ENCODE peak calls at places on chromosome 22, in four cellular contexts. One of them, this sample, is unnamed.
A peak's percentile ranks its signal among the peaks of the same experiment; 100 is the strongest.

GRCh38 chr22:45302047-45302446 is 7.7 kb upstream of the FAM118A start:
- DNase-seq in H1: no peak
- DNase-seq in HepG2: peak; percentile 81
- DNase-seq in GM12878: no peak
- DNase-seq in this sample: no peak

GRCh38 chr22:33535937-33536875 is 384.1 kb downstream of the LARGE1 start:
- DNase-seq in H1: no peak
- DNase-seq in HepG2: no peak
- DNase-seq in GM12878: no peak
- DNase-seq in this sample: no peak

GRCh38 chr22:31400023-31400397 is 606 bp downstream of the DRG1 start:
- DNase-seq in H1: no peak
- DNase-seq in HepG2: no peak
- DNase-seq in GM12878: no peak
- DNase-seq in this sample: no peak

GRCh38 chr22:42932857-42933782 is 76.0 kb upstream of the ARFGAP3 start:
- DNase-seq in H1: no peak
- DNase-seq in HepG2: no peak
- DNase-seq in GM12878: peak; percentile 71
- DNase-seq in this sample: no peak

GRCh38 chr22:20424937-20425587 is 12.6 kb downstream of the SCARF2 start:
- DNase-seq in H1: no peak
- DNase-seq in HepG2: no peak
- DNase-seq in GM12878: no peak
- DNase-seq in this sample: no peak

GRCh38 chr22:43562843-43563242 is 151.0 kb downstream of the MPPED1 start:
- DNase-seq in H1: no peak
- DNase-seq in HepG2: no peak
- DNase-seq in GM12878: no peak
- DNase-seq in this sample: no peak

GRCh38 chr22:19448739-19449421 is 1.4 kb upstream of the C22orf39 start:
- DNase-seq in H1: no peak
- DNase-seq in HepG2: no peak
- DNase-seq in GM12878: no peak
- DNase-seq in this sample: no peak

GRCh38 chr22:45428391-45429385 is 15.2 kb downstream of the RIBC2 start:
- DNase-seq in H1: no peak
- DNase-seq in HepG2: no peak
- DNase-seq in GM12878: no peak
- DNase-seq in this sample: no peak

GRCh38 chr22:31496735-31497146 is 405 bp downstream of the SFI1 start:
- DNase-seq in H1: no peak
- DNase-seq in HepG2: no peak
- DNase-seq in GM12878: no peak
- DNase-seq in this sample: no peak

GRCh38 chr22:32546935-32547334 is 72.3 kb downstream of the FBXO7 start:
- DNase-seq in H1: no peak
- DNase-seq in HepG2: no peak
- DNase-seq in GM12878: no peak
- DNase-seq in this sample: no peak

GRCh38 chr22:33909906-33910305 is 10.4 kb downstream of the LARGE1 start:
- DNase-seq in H1: no peak
- DNase-seq in HepG2: no peak
- DNase-seq in GM12878: no peak
- DNase-seq in this sample: no peak

GRCh38 chr22:43127166-43127908 is 15.9 kb downstream of the MCAT start:
- DNase-seq in H1: no peak
- DNase-seq in HepG2: no peak
- DNase-seq in GM12878: no peak
- DNase-seq in this sample: no peak

GRCh38 chr22:31692186-31692886 is 30.3 kb upstream of the PISD start:
- DNase-seq in H1: no peak
- DNase-seq in HepG2: no peak
- DNase-seq in GM12878: no peak
- DNase-seq in this sample: no peak

GRCh38 chr22:44047891-44048301 is 23.8 kb downstream of the PARVB start:
- DNase-seq in H1: no peak
- DNase-seq in HepG2: no peak
- DNase-seq in GM12878: no peak
- DNase-seq in this sample: no peak

GRCh38 chr22:27171212-27171611 is 513.8 kb downstream of the MIAT start:
- DNase-seq in H1: no peak
- DNase-seq in HepG2: no peak
- DNase-seq in GM12878: no peak
- DNase-seq in this sample: no peak

GRCh38 chr22:41327124-41327523 is 25.8 kb downstream of the ZC3H7B start:
- DNase-seq in H1: no peak
- DNase-seq in HepG2: no peak
- DNase-seq in GM12878: no peak
- DNase-seq in this sample: no peak

GRCh38 chr22:45206233-45206632 is 34.5 kb downstream of the KIAA0930 start:
- DNase-seq in H1: no peak
- DNase-seq in HepG2: no peak
- DNase-seq in GM12878: no peak
- DNase-seq in this sample: no peak

DNA sequence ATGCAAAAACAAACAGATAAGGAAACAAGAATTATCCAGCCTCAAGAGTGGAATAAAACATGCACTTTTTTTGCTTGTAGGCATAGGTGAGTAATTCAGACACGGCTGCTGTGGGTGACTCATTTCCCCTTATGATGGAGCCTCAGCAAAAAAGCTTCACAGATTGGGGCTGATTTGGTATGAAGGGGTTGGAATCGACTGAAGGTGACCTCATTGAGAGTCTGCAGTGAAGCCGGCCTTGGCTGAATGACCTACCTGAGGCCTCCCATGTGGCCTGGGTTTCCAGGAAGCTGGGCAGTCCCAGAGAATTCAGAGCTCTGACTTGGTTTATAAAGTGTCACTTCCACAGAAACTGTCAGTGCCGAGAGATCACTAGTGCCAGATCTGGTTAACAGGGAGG is 34.2 kb upstream of the VPREB1 start:
- DNase-seq in H1: no peak
- DNase-seq in HepG2: no peak
- DNase-seq in GM12878: no peak
- DNase-seq in this sample: no peak
- TF ChIP-seq YY1 in H1: no peak
- TF ChIP-seq YY1 in HepG2: no peak
- TF ChIP-seq YY1 in GM12878: no peak
- TF ChIP-seq YY1 in this sample: no peak

GRCh38 chr22:35729309-35729698 is 11.6 kb downstream of the APOL5 start:
- DNase-seq in H1: no peak
- DNase-seq in HepG2: no peak
- DNase-seq in GM12878: no peak
- DNase-seq in this sample: no peak

GRCh38 chr22:35727436-35727835 is 9.8 kb downstream of the APOL5 start:
- DNase-seq in H1: no peak
- DNase-seq in HepG2: no peak
- DNase-seq in GM12878: no peak
- DNase-seq in this sample: no peak

GRCh38 chr22:35726398-35726797 is 8.7 kb downstream of the APOL5 start:
- DNase-seq in H1: no peak
- DNase-seq in HepG2: no peak
- DNase-seq in GM12878: no peak
- DNase-seq in this sample: no peak

GRCh38 chr22:35726933-35727332 is 9.3 kb downstream of the APOL5 start:
- DNase-seq in H1: no peak
- DNase-seq in HepG2: no peak
- DNase-seq in GM12878: no peak
- DNase-seq in this sample: no peak

GRCh38 chr22:35728639-35729308 is 11.1 kb downstream of the APOL5 start:
- DNase-seq in H1: no peak
- DNase-seq in HepG2: no peak
- DNase-seq in GM12878: no peak
- DNase-seq in this sample: no peak
- H3K4me1 ChIP-seq in H1: no peaks in the 10 kb centered on the region
- H3K4me1 ChIP-seq in HepG2: peaks cover 4% of the 10 kb centered on the region
- H3K4me1 ChIP-seq in GM12878: no peaks in the 10 kb centered on the region
- H3K4me1 ChIP-seq in this sample: no peaks in the 10 kb centered on the region

DNA sequence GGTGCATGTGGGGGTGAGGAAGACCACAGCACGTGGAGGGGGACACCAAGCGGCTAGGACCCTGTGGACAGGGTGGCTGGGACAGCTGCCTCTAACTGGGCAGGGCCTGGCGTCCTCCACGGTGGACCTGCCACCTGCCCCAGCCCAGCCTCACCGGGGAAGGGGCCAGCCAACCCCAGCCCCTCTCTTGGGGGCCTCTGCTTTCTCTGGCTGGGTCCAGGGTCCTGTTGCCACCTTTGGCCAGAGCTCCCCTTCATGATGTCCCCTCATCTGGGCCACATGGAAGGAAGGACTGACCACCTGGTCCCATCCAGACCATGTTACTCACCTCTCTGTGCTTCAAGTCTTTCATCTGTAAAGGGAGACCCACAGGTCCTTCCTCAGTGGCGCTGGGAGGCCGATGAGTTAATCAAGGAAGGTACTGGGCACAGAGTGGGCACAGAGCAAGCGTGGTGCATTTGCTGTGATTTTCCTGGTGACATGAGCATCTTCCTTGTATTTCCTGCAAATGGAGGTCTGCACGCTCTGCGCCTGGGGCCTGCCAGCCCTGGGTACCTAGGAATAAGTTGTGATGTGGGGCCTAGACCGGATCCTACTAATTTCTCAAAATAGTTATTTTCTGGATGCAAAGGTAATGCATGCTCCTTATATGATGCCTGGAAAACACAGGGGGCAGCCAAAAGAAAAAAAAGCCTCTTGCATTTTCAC is 538.4 kb downstream of the TBC1D22A start:
- DNase-seq in H1: no peak
- DNase-seq in HepG2: no peak
- DNase-seq in GM12878: no peak
- DNase-seq in this sample: no peak
- TF ChIP-seq SUZ12 in H1: no peak
- TF ChIP-seq SUZ12 in HepG2: no peak
- TF ChIP-seq SUZ12 in GM12878: no peak
- TF ChIP-seq SUZ12 in this sample: no peak

DNA sequence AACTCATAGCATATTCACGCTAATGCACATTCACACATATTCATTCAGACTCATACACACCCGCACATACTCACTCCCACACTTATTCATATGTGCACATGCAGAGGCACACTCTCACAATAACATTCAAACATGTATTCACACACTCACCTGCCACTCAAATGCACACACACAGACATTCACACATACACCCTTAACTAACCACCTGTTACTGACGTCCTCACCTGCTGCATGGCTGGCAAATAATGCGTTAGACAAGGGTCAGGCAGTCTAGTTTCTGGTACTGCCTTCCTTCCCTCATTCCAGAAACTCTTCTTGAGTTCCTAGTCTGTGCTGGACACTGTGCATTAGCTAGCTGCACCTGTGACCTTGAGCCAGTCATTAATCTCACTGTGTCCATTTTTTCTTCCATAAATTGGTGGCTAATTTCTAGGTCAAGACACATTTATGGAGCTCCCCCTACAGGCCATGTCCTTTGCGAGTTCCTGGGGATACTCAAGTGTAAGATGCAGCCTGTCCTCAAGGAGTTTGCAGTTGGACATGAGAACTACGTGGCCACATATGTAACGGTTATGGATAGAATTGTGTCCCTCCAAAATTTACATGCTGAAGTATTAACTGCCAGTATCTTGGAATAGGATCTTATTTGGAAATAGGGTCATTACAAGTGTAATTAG is 34.5 kb upstream of the SEZ6L start:
- DNase-seq in H1: peak; percentile 58
- DNase-seq in HepG2: peak; percentile 3
- DNase-seq in GM12878: no peak
- DNase-seq in this sample: no peak
- TF ChIP-seq YY1 in H1: no peak
- TF ChIP-seq YY1 in HepG2: no peak
- TF ChIP-seq YY1 in GM12878: no peak
- TF ChIP-seq YY1 in this sample: no peak

DNA sequence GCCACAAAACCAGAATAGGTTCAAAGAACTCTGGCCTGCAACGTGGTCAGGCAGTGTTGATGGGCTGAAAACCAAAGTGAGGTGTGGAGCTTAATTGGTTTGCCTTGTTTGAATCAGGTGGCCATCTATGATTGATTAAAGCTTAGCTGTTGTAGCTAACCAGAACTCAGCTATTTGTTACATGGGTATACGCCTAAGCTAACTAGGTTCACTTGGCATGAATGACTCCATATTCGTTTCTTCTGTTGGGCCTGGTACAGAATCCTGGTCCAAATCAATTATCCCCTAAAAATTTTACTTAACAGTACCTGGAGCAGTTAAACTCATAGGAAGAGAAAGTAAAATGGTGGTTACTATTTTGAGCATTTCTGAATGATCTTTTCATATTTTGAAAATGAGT is 7.7 kb upstream of the BAIAP2L2 start:
- DNase-seq in H1: no peak
- DNase-seq in HepG2: no peak
- DNase-seq in GM12878: no peak
- DNase-seq in this sample: no peak
- H3K4me1 ChIP-seq in H1: no peaks in the 10 kb centered on the region
- H3K4me1 ChIP-seq in HepG2: peaks cover 7% of the 10 kb centered on the region
- H3K4me1 ChIP-seq in GM12878: no peaks in the 10 kb centered on the region
- H3K4me1 ChIP-seq in this sample: peaks cover 3% of the 10 kb centered on the region

GRCh38 chr22:50731811-50732624 is 6.0 kb upstream of the ACR start:
- DNase-seq in H1: peak; percentile 62
- DNase-seq in HepG2: peak; percentile 28
- DNase-seq in GM12878: no peak
- DNase-seq in this sample: no peak
- TF ChIP-seq SUZ12 in H1: peak; percentile 41
- TF ChIP-seq SUZ12 in HepG2: no peak
- TF ChIP-seq SUZ12 in GM12878: no peak
- TF ChIP-seq SUZ12 in this sample: no peak

GRCh38 chr22:28181332-28181731 is 262.3 kb upstream of the PITPNB start:
- DNase-seq in H1: no peak
- DNase-seq in HepG2: no peak
- DNase-seq in GM12878: no peak
- DNase-seq in this sample: no peak
- TF ChIP-seq YY1 in H1: no peak
- TF ChIP-seq YY1 in HepG2: no peak
- TF ChIP-seq YY1 in GM12878: no peak
- TF ChIP-seq YY1 in this sample: no peak

GRCh38 chr22:40236131-40236665 is 58.5 kb downstream of the TNRC6B start:
- DNase-seq in H1: no peak
- DNase-seq in HepG2: no peak
- DNase-seq in GM12878: no peak
- DNase-seq in this sample: no peak
- H3K4me1 ChIP-seq in H1: peaks cover 13% of the 10 kb centered on the region
- H3K4me1 ChIP-seq in HepG2: no peaks in the 10 kb centered on the region
- H3K4me1 ChIP-seq in GM12878: peaks cover 31% of the 10 kb centered on the region
- H3K4me1 ChIP-seq in this sample: peaks cover 4% of the 10 kb centered on the region